ENCODE peak calls at places on chromosomes 13 and 19, in eight cellular contexts. N is PC-3; Q is CD8-positive, alpha-beta T cell; X is right cardiac atrium; G is sigmoid colon; H is ascending aorta; R is esophagus squamous epithelium; T is naive thymus-derived CD4-positive, alpha-beta T cell. P is an unnamed sample. For H3K4me1, the result is how much of the 10 kb centered on the place peaks cover.

GRCh38 chr13:111396457-111396856 is 76.0 kb downstream of the TEX29 start:
- DNase-seq in N (no peak), Q (peak), X (no peak), G (no peak), H (no peak), R (no peak), T (peak), P (no peak)

GRCh38 chr19:31232871-31233270 is 116.4 kb downstream of the TSHZ3 start:
- DNase-seq in N (peak), Q (no peak), X (no peak), G (no peak), H (no peak), R (no peak), T (no peak), P (no peak)

GRCh38 chr13:36769126-36769525 is 49.9 kb upstream of the RFXAP start:
- DNase-seq in N (no peak), Q (no peak), X (no peak), G (no peak), H (no peak), R (no peak), T (no peak), P (no peak)

GRCh38 chr19:30649934-30650614 is 277.9 kb downstream of the ZNF536 start:
- DNase-seq in N (peak), Q (peak), X (no peak), G (no peak), H (no peak), R (no peak), T (no peak), P (peak)

GRCh38 chr13:111251646-111252448 is 68.6 kb upstream of the TEX29 start:
- DNase-seq in N (no peak), Q (no peak), X (no peak), G (no peak), H (no peak), R (no peak), T (no peak), P (no peak)

GRCh38 chr19:18093439-18094161 is 4.0 kb upstream of the MAST3 start:
- DNase-seq in N (peak), Q (no peak), X (no peak), G (no peak), H (no peak), R (no peak), T (no peak), P (no peak)

GRCh38 chr19:32662186-32662585 is 12.8 kb downstream of the ANKRD27 start:
- DNase-seq in N (no peak), Q (no peak), X (no peak), G (no peak), H (no peak), R (no peak), T (no peak), P (no peak)

GRCh38 chr13:40981361-40981760 is 37.8 kb downstream of the ELF1 start:
- DNase-seq in N (no peak), Q (no peak), X (no peak), G (no peak), H (no peak), R (no peak), T (no peak), P (no peak)

GRCh38 chr19:37669336-37669963 is 14.2 kb upstream of the ZFP30 start:
- DNase-seq in N (no peak), Q (no peak), X (no peak), G (no peak), H (no peak), R (no peak), T (no peak), P (no peak)

GRCh38 chr13:112768795-112769411 is 79.1 kb downstream of the ATP11A start:
- DNase-seq in N (peak), Q (no peak), X (peak), G (no peak), H (no peak), R (no peak), T (no peak), P (peak)

GRCh38 chr13:48562296-48563066 is 29.6 kb upstream of the RCBTB2 start:
- DNase-seq in N (peak), Q (peak), X (no peak), G (no peak), H (no peak), R (no peak), T (peak), P (peak)

GRCh38 chr13:40559915-40560314 is 106.5 kb downstream of the FOXO1 start:
- DNase-seq in N (no peak), Q (no peak), X (no peak), G (no peak), H (no peak), R (no peak), T (no peak), P (no peak)

GRCh38 chr13:59677966-59678814 is 485.5 kb downstream of the DIAPH3 start:
- DNase-seq in N (peak), Q (no peak), X (no peak), G (no peak), H (no peak), R (no peak), T (no peak), P (peak)

GRCh38 chr19:42555317-42555716 is 27.0 kb upstream of the CEACAM1 start:
- DNase-seq in N (no peak), Q (no peak), X (no peak), G (no peak), H (no peak), R (no peak), T (no peak), P (no peak)

GRCh38 chr13:69092615-69093322 is 1014.9 kb upstream of the ATXN8OS start:
- DNase-seq in N (no peak), Q (no peak), X (no peak), G (no peak), H (no peak), R (no peak), T (no peak), P (no peak)

GRCh38 chr13:48876289-48876688 is 99.4 kb upstream of the FNDC3A start:
- DNase-seq in N (no peak), Q (no peak), X (no peak), G (no peak), H (no peak), R (no peak), T (no peak), P (no peak)

GRCh38 chr13:103516009-103516795 is 450.0 kb upstream of the SLC10A2 start:
- DNase-seq in N (no peak), Q (no peak), X (no peak), G (no peak), H (no peak), R (no peak), T (no peak), P (no peak)

GRCh38 chr13:94351292-94352000 is 128.0 kb downstream of the DCT start:
- DNase-seq in N (peak), Q (no peak), X (no peak), G (no peak), H (no peak), R (no peak), T (no peak), P (no peak)

GRCh38 chr13:41513600-41513999 is 56.2 kb downstream of the RGCC start:
- DNase-seq in N (no peak), Q (no peak), X (no peak), G (no peak), H (no peak), R (no peak), T (no peak), P (no peak)

GRCh38 chr19:51121257-51121656 is 3.4 kb upstream of the SIGLEC9 start:
- DNase-seq in N (no peak), Q (no peak), X (no peak), G (peak), H (no peak), R (no peak), T (no peak), P (no peak)

GRCh38 chr13:60494296-60494695 is 97.3 kb downstream of the TDRD3 start:
- DNase-seq in N (no peak), Q (no peak), X (no peak), G (no peak), H (no peak), R (no peak), T (no peak), P (no peak)

GRCh38 chr13:44955421-44955820 is 33.9 kb downstream of the NUFIP1 start:
- DNase-seq in N (peak), Q (no peak), X (peak), G (no peak), H (no peak), R (no peak), T (no peak), P (no peak)

GRCh38 chr13:110445183-110445582 is 116.3 kb downstream of the RAB20 start:
- DNase-seq in N (no peak), Q (no peak), X (no peak), G (no peak), H (no peak), R (no peak), T (no peak), P (no peak)

GRCh38 chr19:9936151-9937000 is at the start of gene OLFM2:
- DNase-seq in N (no peak), Q (no peak), X (peak), G (no peak), H (no peak), R (no peak), T (no peak), P (no peak)

GRCh38 chr13:108957369-108958012 is 328.1 kb downstream of the MYO16 start:
- DNase-seq in N (peak), Q (no peak), X (no peak), G (peak), H (no peak), R (no peak), T (no peak), P (no peak)

GRCh38 chr19:51333836-51334460 is 8.0 kb downstream of the VSIG10L start:
- DNase-seq in N (peak), Q (no peak), X (no peak), G (no peak), H (no peak), R (no peak), T (no peak), P (no peak)

GRCh38 chr19:42529248-42529764 is 1.0 kb upstream of the CEACAM1 start:
- DNase-seq in N (peak), Q (peak), X (peak), G (no peak), H (no peak), R (no peak), T (peak), P (peak)

GRCh38 chr13:21063031-21063430 is 1.6 kb upstream of the LATS2 start:
- DNase-seq in N (no peak), Q (no peak), X (no peak), G (no peak), H (no peak), R (no peak), T (no peak), P (no peak)
- H3K27ac ChIP-seq in N (no peak), Q (no peak), X (no peak), G (no peak), H (no peak), R (no peak), T (no peak), P (no peak)

DNA sequence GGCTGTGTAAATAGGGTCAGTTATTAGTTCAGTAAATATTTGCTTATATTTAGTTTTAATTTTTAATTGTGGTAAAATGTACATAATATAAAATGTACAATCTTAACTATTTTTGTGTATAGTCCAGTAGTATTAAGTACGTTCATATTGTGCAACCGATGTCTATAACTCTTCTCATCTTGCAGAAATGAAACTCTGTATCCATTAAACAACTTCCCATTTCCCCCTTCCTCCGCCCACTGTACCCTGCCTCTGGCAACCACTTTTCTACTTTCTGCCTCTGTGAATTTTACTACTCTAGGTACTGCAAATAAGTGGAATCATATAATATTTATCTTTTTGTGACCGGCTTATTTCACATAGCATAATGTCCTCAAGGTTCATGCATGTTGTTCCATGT is 24.4 kb downstream of the UBAC2 start:
- DNase-seq in N (no peak), Q (no peak), X (no peak), G (no peak), H (no peak), R (no peak), T (no peak), P (no peak)
- H3K4me1 ChIP-seq in N (under half), Q (half or more), X (under half), G (under half), H (under half), R (half or more), T (half or more), P (half or more)

DNA sequence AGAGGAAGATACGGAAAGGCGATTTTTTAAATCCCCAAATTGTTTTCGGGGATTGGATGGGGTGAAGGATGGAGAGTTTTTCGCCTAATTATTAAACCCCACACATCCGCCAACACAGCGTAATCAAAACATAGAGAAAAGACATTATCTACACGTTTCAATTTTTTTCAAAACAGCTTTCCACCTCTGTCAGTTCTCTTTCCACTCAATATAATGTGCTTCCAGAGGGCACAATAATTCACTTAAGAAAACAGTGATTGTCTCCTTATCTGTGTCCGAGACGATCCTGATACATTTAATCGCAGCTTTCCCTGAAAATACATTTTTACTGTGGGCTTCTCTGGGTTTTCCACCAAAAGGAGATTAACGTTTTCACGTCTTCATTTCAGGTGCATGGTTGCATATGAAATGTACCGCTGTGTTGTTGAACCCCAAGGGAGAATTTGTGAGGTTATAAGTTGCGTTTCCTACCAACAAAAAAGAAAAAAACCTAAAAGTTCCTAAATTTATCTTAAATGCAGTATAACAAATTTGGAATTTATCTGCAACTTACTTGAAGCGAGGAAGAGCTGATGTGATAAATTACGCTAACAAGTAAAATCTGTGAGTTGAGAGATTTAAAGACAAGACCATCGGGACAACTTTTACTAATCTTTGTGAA is 625 bp upstream of the OBI1 start:
- DNase-seq in N (no peak), Q (no peak), X (no peak), G (no peak), H (no peak), R (no peak), T (no peak), P (no peak)
- H3K27ac ChIP-seq in N (no peak), Q (peak), X (no peak), G (peak), H (no peak), R (peak), T (peak), P (peak)

DNA sequence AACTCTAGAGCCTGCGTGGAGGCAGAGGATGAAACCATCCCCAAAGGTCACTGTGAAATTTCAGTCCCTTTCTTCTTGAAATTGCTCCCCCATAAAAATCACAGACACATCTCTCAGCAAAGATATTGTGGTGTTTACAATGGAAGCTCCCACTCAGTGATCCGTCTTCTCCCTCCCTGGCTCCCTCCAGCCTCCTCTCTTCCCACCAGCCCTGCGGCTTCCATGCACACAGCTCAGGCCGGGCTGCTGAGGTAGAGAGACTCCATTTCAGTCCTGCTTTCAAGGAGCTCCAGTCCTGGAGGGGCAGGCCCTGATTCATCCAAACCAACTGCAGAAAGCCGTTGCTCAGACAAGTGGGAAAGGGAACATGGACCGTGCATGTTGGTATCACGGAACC is 24.0 kb upstream of the MIER2 start:
- DNase-seq in N (no peak), Q (no peak), X (no peak), G (no peak), H (no peak), R (no peak), T (no peak), P (no peak)
- H3K4me1 ChIP-seq in N (under half), Q (under half), X (under half), G (under half), H (under half), R (under half), T (under half), P (under half)

GRCh38 chr13:23506071-23506820 is 64.0 kb upstream of the TNFRSF19 start:
- DNase-seq in N (no peak), Q (no peak), X (no peak), G (no peak), H (no peak), R (no peak), T (no peak), P (no peak)
- H3K27ac ChIP-seq in N (peak), Q (no peak), X (peak), G (no peak), H (no peak), R (peak), T (no peak), P (no peak)

GRCh38 chr19:49339364-49340068 is 4.3 kb downstream of the CD37 start:
- DNase-seq in N (peak), Q (no peak), X (peak), G (peak), H (peak), R (no peak), T (peak), P (no peak)

GRCh38 chr19:49343127-49343526 is 7.9 kb downstream of the CD37 start:
- DNase-seq in N (no peak), Q (no peak), X (no peak), G (peak), H (no peak), R (no peak), T (no peak), P (no peak)

GRCh38 chr19:49342291-49342721 is 7.1 kb downstream of the CD37 start:
- DNase-seq in N (no peak), Q (no peak), X (no peak), G (peak), H (no peak), R (no peak), T (no peak), P (no peak)

GRCh38 chr19:49340069-49340864 is 5.1 kb downstream of the CD37 start:
- DNase-seq in N (no peak), Q (no peak), X (peak), G (peak), H (no peak), R (no peak), T (no peak), P (no peak)

DNA sequence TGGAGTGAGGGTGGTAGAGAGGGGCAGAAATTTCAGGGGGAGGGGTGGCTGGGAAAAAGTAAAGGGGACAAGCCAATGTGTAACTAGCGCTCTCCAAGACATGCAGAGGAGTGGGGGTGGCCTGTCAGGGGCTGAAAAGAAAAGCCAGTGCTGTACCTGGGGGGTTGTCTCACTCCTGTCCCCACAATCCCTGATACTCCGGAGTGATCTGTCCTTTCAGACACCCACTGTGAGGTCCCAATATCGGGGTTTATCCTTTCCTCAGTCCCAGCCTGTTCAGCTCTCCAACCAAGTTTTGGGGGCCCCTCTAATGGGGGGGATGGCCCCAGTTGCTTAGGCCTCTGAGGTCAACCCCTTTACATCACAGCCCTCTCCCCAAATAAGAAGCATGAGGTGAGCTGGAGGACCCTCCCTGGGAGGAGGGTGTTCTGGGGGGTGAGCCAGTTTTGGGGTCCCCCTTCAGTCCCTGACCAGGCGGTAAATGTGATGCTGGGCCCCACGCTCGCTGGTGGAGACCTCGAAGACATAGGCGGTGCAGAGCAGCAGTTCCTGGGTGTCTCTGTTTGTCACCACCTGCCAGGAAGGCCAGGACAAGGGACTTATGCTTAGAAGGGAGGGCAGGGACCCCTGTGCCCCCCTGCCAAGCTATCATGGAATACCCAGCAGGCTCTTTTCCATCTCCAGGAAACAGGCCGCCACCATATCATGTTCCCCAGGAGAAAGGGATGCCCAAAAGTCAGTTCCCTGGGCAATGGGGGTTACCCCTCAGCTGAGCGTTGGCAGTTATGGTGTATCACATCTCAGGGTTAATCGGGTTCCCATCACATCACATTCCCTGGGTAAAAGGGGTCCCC is 5.9 kb downstream of the CD37 start:
- DNase-seq in N (no peak), Q (no peak), X (no peak), G (peak), H (no peak), R (no peak), T (no peak), P (no peak)
- H3K4me1 ChIP-seq in N (under half), Q (under half), X (under half), G (under half), H (under half), R (under half), T (under half), P (under half)

GRCh38 chr13:80274643-80275042 is 66.3 kb downstream of the SPRY2 start:
- DNase-seq in N (peak), Q (no peak), X (no peak), G (no peak), H (no peak), R (no peak), T (no peak), P (no peak)
- H3K27ac ChIP-seq in N (no peak), Q (no peak), X (no peak), G (no peak), H (no peak), R (no peak), T (no peak), P (no peak)

GRCh38 chr13:106497079-106497478 is 38.4 kb downstream of the EFNB2 start:
- DNase-seq in N (no peak), Q (no peak), X (no peak), G (no peak), H (no peak), R (no peak), T (no peak), P (no peak)
- H3K4me1 ChIP-seq in N (under half), Q (under half), X (under half), G (under half), H (under half), R (under half), T (under half), P (under half)

GRCh38 chr19:4516199-4516938 is 1.9 kb downstream of the PLIN4 start:
- DNase-seq in N (no peak), Q (no peak), X (no peak), G (no peak), H (no peak), R (no peak), T (no peak), P (no peak)

GRCh38 chr19:4515732-4516131 is 2.6 kb downstream of the PLIN4 start:
- DNase-seq in N (no peak), Q (no peak), X (no peak), G (no peak), H (no peak), R (no peak), T (no peak), P (no peak)

GRCh38 chr19:4517451-4518057 is 732 bp downstream of the PLIN4 start:
- DNase-seq in N (no peak), Q (no peak), X (no peak), G (no peak), H (no peak), R (no peak), T (no peak), P (no peak)

GRCh38 chr19:4518345-4519171 is at the start of gene PLIN4:
- DNase-seq in N (peak), Q (no peak), X (peak), G (peak), H (no peak), R (no peak), T (no peak), P (no peak)

GRCh38 chr19:4516939-4517300 is 1.4 kb downstream of the PLIN4 start:
- DNase-seq in N (no peak), Q (no peak), X (no peak), G (no peak), H (no peak), R (no peak), T (no peak), P (no peak)
- H3K27ac ChIP-seq in N (no peak), Q (no peak), X (peak), G (peak), H (peak), R (peak), T (no peak), P (no peak)

P was measured in CD4-positive, alpha-beta memory T cell.